ENCODE peak calls at places on chromosome 1, in nine cellular contexts. T is left ventricle myocardium inferior; F is ovary; R is tibial artery; W is K562; A is CD8-positive, alpha-beta memory T cell; K is heart left ventricle; P is right atrium auricular region; N is A673. Y is an unnamed sample.

GRCh38 chr1:53573931-53574330 is 114.7 kb downstream of the DMRTB1 start:
- DNase-seq in T (no peak), F (no peak), R (no peak), W (no peak), A (no peak), K (no peak), P (no peak), N (no peak), Y (no peak)

GRCh38 chr1:44811714-44812151 is 3.4 kb downstream of the BTBD19 start:
- DNase-seq in T (peak; percentile 13), F (no peak), R (peak; percentile 31), W (no peak), A (peak; percentile 44), K (no peak), P (no peak), N (no peak), Y (peak; percentile 57)

GRCh38 chr1:31811605-31812004 is 4.2 kb downstream of the SPOCD1 start:
- DNase-seq in T (no peak), F (no peak), R (peak; percentile 11), W (peak; percentile 63), A (no peak), K (no peak), P (no peak), N (peak; percentile 60), Y (peak; percentile 83)

GRCh38 chr1:155184351-155184811 is 10.7 kb downstream of the TRIM46 start:
- DNase-seq in T (no peak), F (no peak), R (no peak), W (no peak), A (no peak), K (no peak), P (no peak), N (no peak), Y (no peak)

GRCh38 chr1:227038401-227038800 is 98.3 kb downstream of the COQ8A start:
- DNase-seq in T (no peak), F (no peak), R (no peak), W (no peak), A (no peak), K (no peak), P (no peak), N (no peak), Y (no peak)

GRCh38 chr1:8142955-8143629 is 117.0 kb upstream of the ERRFI1 start:
- DNase-seq in T (no peak), F (no peak), R (no peak), W (no peak), A (no peak), K (no peak), P (no peak), N (no peak), Y (no peak)

GRCh38 chr1:39404876-39405275 is 86.6 kb upstream of the BMP8A start:
- DNase-seq in T (no peak), F (no peak), R (no peak), W (no peak), A (no peak), K (no peak), P (no peak), N (no peak), Y (no peak)

GRCh38 chr1:180386740-180387367 is 115.5 kb downstream of the ACBD6 start:
- DNase-seq in T (no peak), F (no peak), R (no peak), W (no peak), A (no peak), K (no peak), P (no peak), N (no peak), Y (no peak)

GRCh38 chr1:225541383-225541782 is 111.5 kb downstream of the ENAH start:
- DNase-seq in T (no peak), F (no peak), R (no peak), W (no peak), A (no peak), K (no peak), P (no peak), N (no peak), Y (no peak)

GRCh38 chr1:117120774-117121588 is 568 bp downstream of the TRIM45 start:
- DNase-seq in T (no peak), F (no peak), R (no peak), W (no peak), A (no peak), K (no peak), P (no peak), N (peak; percentile 11), Y (no peak)

GRCh38 chr1:238187575-238187949 is 296.8 kb upstream of the ZP4 start:
- DNase-seq in T (no peak), F (no peak), R (no peak), W (no peak), A (no peak), K (no peak), P (no peak), N (no peak), Y (no peak)
- H3K4me1 ChIP-seq in T (no peaks in the 10 kb centered on the region), F (no peaks in the 10 kb centered on the region), R (no peaks in the 10 kb centered on the region), W (no peaks in the 10 kb centered on the region), A (no peaks in the 10 kb centered on the region), K (no peaks in the 10 kb centered on the region), P (no peaks in the 10 kb centered on the region), N (no peaks in the 10 kb centered on the region), Y (no peaks in the 10 kb centered on the region)

GRCh38 chr1:158076461-158076860 is 83.0 kb downstream of the KIRREL1 start:
- DNase-seq in T (no peak), F (no peak), R (no peak), W (no peak), A (no peak), K (no peak), P (no peak), N (no peak), Y (no peak)
- H3K4me1 ChIP-seq in T (peaks cover 15% of the 10 kb centered on the region), F (peaks cover 8% of the 10 kb centered on the region), R (no peaks in the 10 kb centered on the region), W (no peaks in the 10 kb centered on the region), A (no peaks in the 10 kb centered on the region), K (no peaks in the 10 kb centered on the region), P (peaks cover under 1% of the 10 kb centered on the region), N (peaks cover 58% of the 10 kb centered on the region), Y (no peaks in the 10 kb centered on the region)

DNA sequence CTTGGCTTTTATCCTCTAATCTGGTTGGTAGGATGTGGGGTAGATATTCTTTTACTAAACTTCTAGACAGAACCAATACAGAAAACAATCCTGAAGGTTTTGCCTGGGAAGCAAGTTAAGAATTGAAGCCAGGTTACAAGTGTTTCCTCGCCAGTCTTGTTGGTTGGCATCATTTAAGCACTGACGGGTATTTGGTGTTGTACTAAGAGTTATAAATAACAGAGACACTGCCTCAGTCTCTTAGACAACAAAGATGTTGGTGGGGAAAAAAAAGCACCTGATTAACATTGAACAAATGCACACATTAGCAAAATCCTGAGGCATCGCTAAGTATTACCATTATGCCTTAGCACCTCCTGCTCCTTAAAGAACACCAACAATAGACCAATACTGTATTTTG is 272.2 kb downstream of the BRINP2 start:
- DNase-seq in T (no peak), F (no peak), R (no peak), W (no peak), A (no peak), K (no peak), P (no peak), N (no peak), Y (no peak)
- H3K4me1 ChIP-seq in T (no peaks in the 10 kb centered on the region), F (no peaks in the 10 kb centered on the region), R (no peaks in the 10 kb centered on the region), W (no peaks in the 10 kb centered on the region), A (no peaks in the 10 kb centered on the region), K (no peaks in the 10 kb centered on the region), P (no peaks in the 10 kb centered on the region), N (peaks cover 50% of the 10 kb centered on the region), Y (no peaks in the 10 kb centered on the region)

DNA sequence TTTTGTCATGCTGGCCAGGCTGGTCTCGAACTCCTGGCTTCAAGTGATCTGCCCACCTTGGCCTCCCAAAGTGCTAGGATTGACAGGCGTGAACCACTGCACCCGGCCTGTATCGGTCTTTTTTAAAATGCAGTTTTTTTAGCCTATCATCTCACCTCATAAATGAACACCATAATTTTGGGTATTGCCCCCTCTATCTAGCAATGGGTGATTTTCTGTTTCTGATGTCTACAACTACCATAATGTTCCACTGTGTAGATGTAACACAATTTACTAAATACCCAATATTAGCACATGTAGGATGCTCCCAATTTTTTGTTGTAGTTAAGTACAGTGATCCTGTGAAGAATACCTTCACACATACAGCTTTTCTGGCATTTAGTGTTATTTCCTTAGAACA is 2.0 kb upstream of the CAMTA1 start:
- DNase-seq in T (no peak), F (no peak), R (no peak), W (no peak), A (no peak), K (no peak), P (no peak), N (no peak), Y (no peak)
- H3K4me1 ChIP-seq in T (peaks cover 41% of the 10 kb centered on the region), F (peaks cover 5% of the 10 kb centered on the region), R (no peaks in the 10 kb centered on the region), W (peaks cover 9% of the 10 kb centered on the region), A (peaks cover 25% of the 10 kb centered on the region), K (peaks cover 10% of the 10 kb centered on the region), P (peaks cover 22% of the 10 kb centered on the region), N (peaks cover 4% of the 10 kb centered on the region), Y (no peaks in the 10 kb centered on the region)

GRCh38 chr1:16172964-16173446 is 17.1 kb upstream of the EPHA2 start:
- DNase-seq in T (no peak), F (no peak), R (no peak), W (peak; percentile 64), A (no peak), K (no peak), P (peak; percentile 74), N (no peak), Y (no peak)

GRCh38 chr1:16174261-16174871 is 18.5 kb upstream of the EPHA2 start:
- DNase-seq in T (no peak), F (peak; percentile 21), R (no peak), W (no peak), A (no peak), K (no peak), P (no peak), N (no peak), Y (no peak)

GRCh38 chr1:16172232-16172830 is 16.5 kb upstream of the EPHA2 start:
- DNase-seq in T (no peak), F (no peak), R (no peak), W (peak; percentile 36), A (no peak), K (no peak), P (no peak), N (no peak), Y (no peak)

GRCh38 chr1:16174886-16175598 is 19.2 kb upstream of the EPHA2 start:
- DNase-seq in T (no peak), F (peak; percentile 18), R (no peak), W (no peak), A (no peak), K (no peak), P (no peak), N (no peak), Y (no peak)

DNA sequence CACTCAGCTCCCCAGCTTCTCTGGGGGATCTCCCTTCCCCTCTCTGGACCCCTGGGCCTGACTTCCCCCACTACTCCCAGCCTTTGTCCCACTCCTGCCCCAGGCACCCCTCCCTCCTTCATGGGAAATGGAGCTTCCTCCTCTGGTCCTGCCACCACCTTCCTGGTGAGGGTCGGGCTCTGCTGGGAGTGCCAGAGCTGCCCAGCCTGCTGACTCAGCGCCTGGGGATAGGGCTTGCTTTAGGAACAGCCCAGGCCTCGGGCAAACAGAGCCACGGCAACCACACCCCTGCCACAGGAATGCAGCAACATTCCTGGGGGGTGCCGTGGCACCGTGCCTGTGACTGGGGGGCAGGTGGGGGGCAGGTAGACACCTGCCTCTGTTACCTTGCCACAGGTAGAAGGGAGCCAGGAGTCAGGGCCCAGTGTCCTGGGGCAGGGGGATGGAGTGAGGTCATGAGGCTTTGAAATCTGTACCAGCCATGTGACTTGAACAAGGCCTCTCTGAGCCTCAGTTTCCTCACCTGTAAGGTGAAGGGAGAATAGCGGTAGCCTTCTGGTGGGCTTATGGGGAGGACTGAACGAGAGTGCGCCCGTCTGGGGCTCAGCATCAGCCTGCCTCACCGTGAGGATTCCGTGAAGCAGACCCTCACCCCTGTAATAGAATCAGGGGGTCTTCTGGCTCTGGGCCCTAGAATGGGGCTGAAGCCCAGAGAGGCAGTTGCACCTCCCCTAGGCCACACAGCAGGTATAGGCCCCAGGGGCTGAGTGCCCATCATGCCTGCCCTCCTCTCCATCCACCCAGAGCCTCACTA is 17.8 kb upstream of the EPHA2 start:
- DNase-seq in T (no peak), F (peak; percentile 31), R (no peak), W (peak; percentile 48), A (no peak), K (no peak), P (no peak), N (no peak), Y (peak; percentile 40)
- H3K4me1 ChIP-seq in T (peaks cover 51% of the 10 kb centered on the region), F (peaks cover 9% of the 10 kb centered on the region), R (peaks cover 13% of the 10 kb centered on the region), W (peaks cover 38% of the 10 kb centered on the region), A (peaks cover 13% of the 10 kb centered on the region), K (peaks cover 14% of the 10 kb centered on the region), P (peaks cover 44% of the 10 kb centered on the region), N (peaks cover 25% of the 10 kb centered on the region), Y (peaks cover 16% of the 10 kb centered on the region)